ENCODE peak calls at places on chromosomes 5 and 9, in six cellular contexts. One of them, this sample, is unnamed.

GRCh38 chr9:7315746-7316457 is 483.7 kb downstream of the DMAC1 start:
- DNase-seq in upper lobe of right lung: no peak
- DNase-seq in HS-5: no peak
- DNase-seq in H54: no peak
- DNase-seq in effector memory CD8-positive, alpha-beta T cell: no peak
- DNase-seq in IMR-90: peak
- DNase-seq in this sample: no peak

GRCh38 chr9:117424291-117424690 is 9.4 kb upstream of the ASTN2 start:
- DNase-seq in effector memory CD8-positive, alpha-beta T cell: no peak
- DNase-seq in HS-5: no peak
- DNase-seq in H54: no peak
- DNase-seq in IMR-90: no peak
- DNase-seq in upper lobe of right lung: no peak
- DNase-seq in this sample: no peak

GRCh38 chr5:157280511-157280910 is 14.6 kb downstream of the CYFIP2 start:
- DNase-seq in effector memory CD8-positive, alpha-beta T cell: no peak
- DNase-seq in HS-5: no peak
- DNase-seq in upper lobe of right lung: no peak
- DNase-seq in H54: no peak
- DNase-seq in IMR-90: no peak
- DNase-seq in this sample: no peak

GRCh38 chr5:54883374-54884194 is 101.8 kb downstream of the ESM1 start:
- DNase-seq in effector memory CD8-positive, alpha-beta T cell: no peak
- DNase-seq in upper lobe of right lung: peak
- DNase-seq in H54: no peak
- DNase-seq in IMR-90: peak
- DNase-seq in HS-5: no peak
- DNase-seq in this sample: peak

GRCh38 chr9:95190413-95190812 is 127.1 kb downstream of the FANCC start:
- DNase-seq in effector memory CD8-positive, alpha-beta T cell: no peak
- DNase-seq in IMR-90: no peak
- DNase-seq in HS-5: no peak
- DNase-seq in H54: no peak
- DNase-seq in upper lobe of right lung: no peak
- DNase-seq in this sample: no peak

GRCh38 chr9:127219533-127219932 is 45.0 kb upstream of the GARNL3 start:
- DNase-seq in effector memory CD8-positive, alpha-beta T cell: no peak
- DNase-seq in upper lobe of right lung: no peak
- DNase-seq in H54: no peak
- DNase-seq in HS-5: no peak
- DNase-seq in IMR-90: no peak
- DNase-seq in this sample: no peak

GRCh38 chr9:100277166-100277979 is 75.4 kb downstream of the TEX10 start:
- DNase-seq in IMR-90: peak
- DNase-seq in HS-5: peak
- DNase-seq in H54: peak
- DNase-seq in effector memory CD8-positive, alpha-beta T cell: no peak
- DNase-seq in upper lobe of right lung: no peak
- DNase-seq in this sample: no peak

GRCh38 chr9:137520614-137521404 is 29.4 kb downstream of the PNPLA7 start:
- DNase-seq in upper lobe of right lung: no peak
- DNase-seq in effector memory CD8-positive, alpha-beta T cell: no peak
- DNase-seq in HS-5: no peak
- DNase-seq in H54: no peak
- DNase-seq in IMR-90: no peak
- DNase-seq in this sample: no peak

GRCh38 chr9:91042024-91042423 is 240.4 kb downstream of the SYK start:
- DNase-seq in H54: no peak
- DNase-seq in IMR-90: no peak
- DNase-seq in effector memory CD8-positive, alpha-beta T cell: no peak
- DNase-seq in HS-5: no peak
- DNase-seq in upper lobe of right lung: no peak
- DNase-seq in this sample: no peak

GRCh38 chr9:98867434-98868168 is 60.1 kb downstream of the GALNT12 start:
- DNase-seq in H54: peak
- DNase-seq in HS-5: peak
- DNase-seq in upper lobe of right lung: no peak
- DNase-seq in IMR-90: peak
- DNase-seq in effector memory CD8-positive, alpha-beta T cell: no peak
- DNase-seq in this sample: peak

GRCh38 chr5:75335952-75336624 is 932 bp upstream of the HMGCR start:
- DNase-seq in effector memory CD8-positive, alpha-beta T cell: peak
- DNase-seq in IMR-90: peak
- DNase-seq in H54: peak
- DNase-seq in HS-5: peak
- DNase-seq in upper lobe of right lung: no peak
- DNase-seq in this sample: peak

GRCh38 chr5:97224112-97224750 is 41.2 kb upstream of the RIOK2 start:
- DNase-seq in upper lobe of right lung: no peak
- DNase-seq in H54: no peak
- DNase-seq in HS-5: peak
- DNase-seq in effector memory CD8-positive, alpha-beta T cell: no peak
- DNase-seq in IMR-90: peak
- DNase-seq in this sample: no peak

GRCh38 chr9:121674952-121675351 is 23.5 kb downstream of the DAB2IP start:
- DNase-seq in HS-5: peak
- DNase-seq in IMR-90: peak
- DNase-seq in effector memory CD8-positive, alpha-beta T cell: no peak
- DNase-seq in H54: peak
- DNase-seq in upper lobe of right lung: no peak
- DNase-seq in this sample: no peak

GRCh38 chr9:68692519-68692918 is 12.5 kb upstream of the PIP5K1B start:
- DNase-seq in effector memory CD8-positive, alpha-beta T cell: no peak
- DNase-seq in IMR-90: no peak
- DNase-seq in upper lobe of right lung: no peak
- DNase-seq in HS-5: no peak
- DNase-seq in H54: no peak
- DNase-seq in this sample: no peak

GRCh38 chr5:133612021-133612860 is at the start of gene FSTL4:
- DNase-seq in upper lobe of right lung: peak
- DNase-seq in H54: no peak
- DNase-seq in IMR-90: no peak
- DNase-seq in HS-5: no peak
- DNase-seq in effector memory CD8-positive, alpha-beta T cell: no peak
- DNase-seq in this sample: peak

GRCh38 chr9:134550584-134550983 is 91.0 kb upstream of the COL5A1 start:
- DNase-seq in H54: no peak
- DNase-seq in IMR-90: no peak
- DNase-seq in effector memory CD8-positive, alpha-beta T cell: no peak
- DNase-seq in upper lobe of right lung: no peak
- DNase-seq in HS-5: no peak
- DNase-seq in this sample: no peak

GRCh38 chr5:147713550-147714295 is 68.8 kb downstream of the JAKMIP2 start:
- DNase-seq in IMR-90: no peak
- DNase-seq in H54: no peak
- DNase-seq in HS-5: no peak
- DNase-seq in effector memory CD8-positive, alpha-beta T cell: no peak
- DNase-seq in upper lobe of right lung: no peak
- DNase-seq in this sample: no peak

GRCh38 chr9:76599970-76600369 is 141.0 kb downstream of the GCNT1 start:
- DNase-seq in upper lobe of right lung: no peak
- DNase-seq in IMR-90: no peak
- DNase-seq in HS-5: no peak
- DNase-seq in H54: no peak
- DNase-seq in effector memory CD8-positive, alpha-beta T cell: no peak
- DNase-seq in this sample: no peak